ENCODE peak calls at places on chromosomes 5 and 9, in four cellular contexts. One of them, this sample, is unnamed.

GRCh38 chr5:163305655-163306054 is 131.7 kb upstream of the CCNG1 start:
- DNase-seq in GM12878: no peak
- DNase-seq in K562: no peak
- DNase-seq in WTC11: no peak
- DNase-seq in this sample: no peak

GRCh38 chr5:148848378-148849031 is 22.1 kb downstream of the ADRB2 start:
- DNase-seq in WTC11: no peak
- DNase-seq in K562: no peak
- DNase-seq in GM12878: no peak
- DNase-seq in this sample: no peak

GRCh38 chr5:86806206-86806605 is 188.5 kb downstream of the COX7C start:
- DNase-seq in WTC11: no peak
- DNase-seq in GM12878: no peak
- DNase-seq in K562: no peak
- DNase-seq in this sample: peak; percentile 32

GRCh38 chr9:135241381-135242380 is 154.2 kb downstream of the OLFM1 start:
- DNase-seq in WTC11: peak; percentile 56
- DNase-seq in GM12878: no peak
- DNase-seq in K562: no peak
- DNase-seq in this sample: no peak

GRCh38 chr5:92899611-92900010 is 681.4 kb downstream of the NR2F1-AS1 start:
- DNase-seq in GM12878: no peak
- DNase-seq in WTC11: no peak
- DNase-seq in K562: no peak
- DNase-seq in this sample: peak; percentile 62

GRCh38 chr5:134647750-134648424 is 698 bp upstream of the SEC24A start:
- DNase-seq in K562: no peak
- DNase-seq in WTC11: no peak
- DNase-seq in GM12878: peak; percentile 85
- DNase-seq in this sample: peak; percentile 21

GRCh38 chr9:124724415-124725067 is 46.6 kb downstream of the NR6A1 start:
- DNase-seq in GM12878: no peak
- DNase-seq in K562: no peak
- DNase-seq in WTC11: no peak
- DNase-seq in this sample: no peak

GRCh38 chr5:19902316-19902934 is 85.6 kb downstream of the CDH18 start:
- DNase-seq in GM12878: no peak
- DNase-seq in K562: no peak
- DNase-seq in WTC11: peak; percentile 18
- DNase-seq in this sample: no peak

GRCh38 chr5:137666109-137666850 is 69.6 kb downstream of the KLHL3 start:
- DNase-seq in K562: no peak
- DNase-seq in WTC11: no peak
- DNase-seq in GM12878: peak; percentile 58
- DNase-seq in this sample: no peak

GRCh38 chr5:73365990-73366667 is 82.4 kb downstream of the FOXD1 start:
- DNase-seq in K562: no peak
- DNase-seq in GM12878: no peak
- DNase-seq in WTC11: no peak
- DNase-seq in this sample: no peak

GRCh38 chr5:169832236-169832635 is 148.1 kb downstream of the INSYN2B start:
- DNase-seq in WTC11: no peak
- DNase-seq in K562: no peak
- DNase-seq in GM12878: no peak
- DNase-seq in this sample: no peak

GRCh38 chr9:77305622-77306365 is 128.5 kb downstream of the VPS13A start:
- DNase-seq in WTC11: no peak
- DNase-seq in GM12878: no peak
- DNase-seq in K562: no peak
- DNase-seq in this sample: no peak

GRCh38 chr9:76086521-76086920 is 196.0 kb downstream of the PCSK5 start:
- DNase-seq in K562: no peak
- DNase-seq in GM12878: no peak
- DNase-seq in WTC11: no peak
- DNase-seq in this sample: no peak

GRCh38 chr5:7576023-7576715 is 180.2 kb downstream of the ADCY2 start:
- DNase-seq in K562: no peak
- DNase-seq in WTC11: no peak
- DNase-seq in GM12878: no peak
- DNase-seq in this sample: no peak

GRCh38 chr5:181092428-181092827 is 38.5 kb downstream of the OR2V1 start:
- DNase-seq in WTC11: no peak
- DNase-seq in K562: no peak
- DNase-seq in GM12878: no peak
- DNase-seq in this sample: no peak

GRCh38 chr9:81819859-81820546 is 108.2 kb upstream of the SPATA31D4 start:
- DNase-seq in WTC11: peak; percentile 15
- DNase-seq in K562: no peak
- DNase-seq in GM12878: no peak
- DNase-seq in this sample: no peak

GRCh38 chr9:113164536-113165300 is 13.9 kb downstream of the SLC31A2 start:
- DNase-seq in WTC11: no peak
- DNase-seq in GM12878: no peak
- DNase-seq in K562: no peak
- DNase-seq in this sample: no peak

GRCh38 chr9:135348076-135348787 is 131.3 kb upstream of the PPP1R26 start:
- DNase-seq in K562: no peak
- DNase-seq in GM12878: no peak
- DNase-seq in WTC11: no peak
- DNase-seq in this sample: no peak

GRCh38 chr5:82512025-82512424 is 233.9 kb upstream of the RPS23 start:
- DNase-seq in K562: no peak
- DNase-seq in GM12878: peak; percentile 8
- DNase-seq in WTC11: no peak
- DNase-seq in this sample: no peak

GRCh38 chr5:115580941-115581340 is 21.3 kb downstream of the TICAM2 start:
- DNase-seq in WTC11: no peak
- DNase-seq in K562: no peak
- DNase-seq in GM12878: no peak
- DNase-seq in this sample: no peak

GRCh38 chr9:133928248-133928764 is 63.8 kb downstream of the VAV2 start:
- DNase-seq in GM12878: no peak
- DNase-seq in K562: no peak
- DNase-seq in WTC11: no peak
- DNase-seq in this sample: no peak

GRCh38 chr9:33614001-33614687 is 90.1 kb downstream of the ANKRD18B start:
- DNase-seq in WTC11: no peak
- DNase-seq in GM12878: no peak
- DNase-seq in K562: no peak
- DNase-seq in this sample: no peak

GRCh38 chr9:108207611-108208051 is 648.2 kb downstream of the ACTL7B start:
- DNase-seq in K562: no peak
- DNase-seq in WTC11: no peak
- DNase-seq in GM12878: no peak
- DNase-seq in this sample: no peak

DNA sequence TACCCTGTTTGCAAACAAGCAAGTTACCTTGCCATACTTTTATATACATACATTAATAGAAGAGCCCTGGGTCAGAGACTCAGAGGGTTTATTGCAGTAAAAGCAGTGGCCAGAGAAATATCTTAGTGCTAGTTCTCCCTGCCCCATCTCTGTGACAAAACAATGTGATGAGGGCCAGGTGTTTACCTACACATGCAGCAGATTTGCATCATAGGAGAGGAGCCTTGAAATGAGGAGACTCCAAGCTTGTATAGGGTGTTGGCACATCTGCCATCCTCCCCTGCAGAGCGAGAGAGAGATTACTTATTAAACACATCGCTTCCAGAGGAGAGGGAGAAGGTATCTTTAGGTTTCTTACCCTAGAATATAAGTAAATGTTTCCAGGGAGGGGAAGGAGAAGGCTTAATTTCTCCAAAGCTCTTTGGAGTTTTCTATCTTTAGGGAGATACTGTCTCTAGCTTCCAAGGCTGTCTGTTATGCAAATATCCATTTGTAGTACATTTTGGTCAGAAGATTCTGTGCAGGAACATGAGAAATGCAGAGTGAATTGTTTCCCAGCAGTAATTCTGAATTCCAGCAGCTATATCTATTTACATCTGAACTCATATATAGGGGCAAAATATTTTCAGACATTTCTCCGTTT is 15.6 kb downstream of the FER start:
- DNase-seq in WTC11: no peak
- DNase-seq in K562: no peak
- DNase-seq in GM12878: no peak
- DNase-seq in this sample: no peak
- TF ChIP-seq CBFB in WTC11: no peak
- TF ChIP-seq CBFB in K562: no peak
- TF ChIP-seq CBFB in GM12878: no peak
- TF ChIP-seq CBFB in this sample: no peak

GRCh38 chr9:114382951-114383865 is 4.6 kb downstream of the AKNA start:
- DNase-seq in WTC11: peak; percentile 62
- DNase-seq in K562: no peak
- DNase-seq in GM12878: no peak
- DNase-seq in this sample: no peak
- TF ChIP-seq USF2 in WTC11: no peak
- TF ChIP-seq USF2 in K562: no peak
- TF ChIP-seq USF2 in GM12878: no peak
- TF ChIP-seq USF2 in this sample: no peak

GRCh38 chr5:67153292-67153691 is 43.3 kb downstream of the CD180 start:
- DNase-seq in K562: no peak
- DNase-seq in GM12878: no peak
- DNase-seq in WTC11: no peak
- DNase-seq in this sample: peak; percentile 14

GRCh38 chr5:67149933-67150523 is 46.6 kb downstream of the CD180 start:
- DNase-seq in GM12878: no peak
- DNase-seq in K562: no peak
- DNase-seq in WTC11: no peak
- DNase-seq in this sample: no peak

GRCh38 chr5:67152400-67152799 is 44.2 kb downstream of the CD180 start:
- DNase-seq in WTC11: no peak
- DNase-seq in GM12878: no peak
- DNase-seq in K562: no peak
- DNase-seq in this sample: no peak

GRCh38 chr5:67156976-67157583 is 39.5 kb downstream of the CD180 start:
- DNase-seq in K562: peak; percentile 48
- DNase-seq in WTC11: peak; percentile 26
- DNase-seq in GM12878: no peak
- DNase-seq in this sample: peak; percentile 22

DNA sequence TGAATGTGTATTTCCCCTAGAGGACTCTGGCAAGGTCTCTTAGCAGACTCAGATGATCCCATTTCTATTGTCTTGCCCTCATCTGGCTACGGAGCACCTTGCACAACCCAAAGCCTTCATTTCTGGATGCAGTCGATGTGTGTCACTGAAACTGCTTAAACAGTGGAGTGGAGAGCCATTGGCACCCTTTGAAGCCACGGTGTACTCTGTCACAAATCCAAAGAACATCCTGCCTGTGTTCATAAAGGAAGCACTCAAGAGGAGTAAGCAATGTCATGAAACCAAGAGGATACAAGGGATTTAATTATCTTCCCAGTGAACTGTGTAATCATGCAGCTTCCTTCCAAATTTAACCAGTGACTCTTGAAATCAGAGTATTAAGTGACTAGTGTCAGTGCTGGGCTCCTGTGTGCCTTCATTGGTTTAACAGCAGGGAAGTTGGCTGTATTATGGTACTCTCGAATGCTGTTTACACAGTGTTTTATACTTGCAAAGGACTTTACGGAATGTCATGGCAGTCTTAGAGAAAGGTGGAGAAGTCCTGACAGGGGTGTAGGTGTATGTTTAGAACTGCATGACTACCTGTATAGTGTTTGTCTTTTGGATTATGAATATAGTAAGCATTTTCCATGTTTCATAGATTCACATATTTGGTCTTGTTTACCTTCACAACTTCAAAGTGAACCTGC is 41.9 kb downstream of the CD180 start:
- DNase-seq in K562: no peak
- DNase-seq in GM12878: no peak
- DNase-seq in WTC11: no peak
- DNase-seq in this sample: no peak
- TF ChIP-seq CBFB in K562: no peak
- TF ChIP-seq CBFB in GM12878: no peak
- TF ChIP-seq CBFB in WTC11: no peak
- TF ChIP-seq CBFB in this sample: no peak

DNA sequence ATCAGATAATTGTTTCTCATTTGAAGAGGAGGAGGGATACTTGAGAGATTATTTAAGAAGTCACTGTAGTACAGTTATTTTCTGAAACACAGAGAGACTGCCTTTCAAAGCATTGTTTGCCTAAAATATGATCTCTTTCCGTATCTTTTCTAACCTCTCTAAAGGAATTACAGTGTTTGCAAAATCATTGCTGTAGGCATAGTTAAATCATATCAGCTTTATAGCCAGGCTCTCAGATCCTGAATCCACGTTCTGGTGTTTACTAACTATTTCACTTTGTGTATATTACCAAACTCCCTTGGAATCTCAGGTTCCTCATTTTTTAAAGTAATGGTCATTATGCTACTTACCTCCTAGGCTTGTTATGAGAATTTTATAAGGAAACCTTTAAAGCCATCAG is 1151.6 kb upstream of the CDH9 start:
- DNase-seq in WTC11: no peak
- DNase-seq in GM12878: no peak
- DNase-seq in K562: no peak
- DNase-seq in this sample: no peak
- TF ChIP-seq USF2 in WTC11: no peak
- TF ChIP-seq USF2 in GM12878: no peak
- TF ChIP-seq USF2 in K562: no peak
- TF ChIP-seq USF2 in this sample: no peak

DNA sequence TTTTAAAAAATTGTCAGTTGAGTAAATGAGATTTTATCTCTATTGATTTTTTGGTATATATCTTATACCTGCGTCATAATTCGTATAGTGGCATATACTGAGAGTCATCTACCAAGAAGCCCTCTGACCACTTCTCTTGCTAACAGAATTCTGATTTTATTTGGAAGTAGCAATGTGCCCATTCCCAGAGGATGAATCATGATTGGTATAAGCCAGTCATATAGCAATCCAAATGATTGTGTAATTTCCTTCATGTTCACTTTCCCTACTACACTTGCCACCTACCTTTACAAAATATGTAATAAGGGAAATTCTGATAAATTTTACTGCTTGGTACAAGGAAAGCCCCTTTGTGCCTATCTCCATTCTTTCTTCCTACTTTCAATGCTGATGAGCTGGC is 16.1 kb upstream of the ZNF462 start:
- DNase-seq in K562: no peak
- DNase-seq in WTC11: no peak
- DNase-seq in GM12878: no peak
- DNase-seq in this sample: no peak
- TF ChIP-seq CBFB in K562: no peak
- TF ChIP-seq CBFB in WTC11: no peak
- TF ChIP-seq CBFB in GM12878: no peak
- TF ChIP-seq CBFB in this sample: no peak

DNA sequence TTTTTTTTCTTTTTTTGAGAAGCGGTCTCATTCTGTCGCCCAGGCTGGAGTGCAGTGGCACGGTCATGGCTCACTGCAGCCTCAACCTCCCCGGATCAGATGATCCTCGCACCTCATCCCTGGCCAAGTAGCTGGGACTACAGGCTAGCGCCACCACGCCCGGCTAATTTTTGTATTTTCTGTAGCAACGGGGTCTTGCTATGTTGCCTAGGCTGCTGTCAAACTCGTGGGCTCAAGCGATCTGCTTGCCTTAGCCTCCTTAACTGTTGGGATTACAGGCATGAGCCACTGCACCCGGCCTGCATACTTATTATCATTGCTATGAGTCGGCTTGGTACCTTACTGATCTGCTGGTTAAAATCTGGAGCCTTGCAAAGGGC is 790 bp upstream of the IARS1 start:
- DNase-seq in K562: no peak
- DNase-seq in GM12878: no peak
- DNase-seq in WTC11: no peak
- DNase-seq in this sample: peak; percentile 9
- TF ChIP-seq USF2 in K562: no peak
- TF ChIP-seq USF2 in GM12878: no peak
- TF ChIP-seq USF2 in WTC11: no peak
- TF ChIP-seq USF2 in this sample: no peak

GRCh38 chr9:137502008-137502913 is 43.1 kb upstream of the NSMF start:
- DNase-seq in K562: peak; percentile 75
- DNase-seq in GM12878: no peak
- DNase-seq in WTC11: no peak
- DNase-seq in this sample: no peak
- TF ChIP-seq CBFB in K562: no peak
- TF ChIP-seq CBFB in GM12878: no peak
- TF ChIP-seq CBFB in WTC11: no peak
- TF ChIP-seq CBFB in this sample: no peak